ENCODE peak calls at places on chromosomes 4 and X, in ten cellular contexts. One of them, this sample, is unnamed.

GRCh38 chrX:15474058-15474457 is 19.1 kb downstream of the PIR start:
- DNase-seq in suprapubic skin: no peak
- DNase-seq in ovary: no peak
- DNase-seq in sigmoid colon: no peak
- DNase-seq in stomach: no peak
- DNase-seq in transverse colon: no peak
- DNase-seq in A549: no peak
- DNase-seq in K562: no peak
- DNase-seq in tibial nerve: no peak
- DNase-seq in GM12878: no peak
- DNase-seq in this sample: no peak

GRCh38 chr4:46844325-46844917 is 64.6 kb downstream of the COX7B2 start:
- DNase-seq in suprapubic skin: no peak
- DNase-seq in ovary: no peak
- DNase-seq in sigmoid colon: no peak
- DNase-seq in stomach: peak
- DNase-seq in transverse colon: peak
- DNase-seq in A549: peak
- DNase-seq in K562: peak
- DNase-seq in tibial nerve: peak
- DNase-seq in GM12878: peak
- DNase-seq in this sample: no peak

GRCh38 chr4:111174331-111174730 is 551.5 kb upstream of the PITX2 start:
- DNase-seq in suprapubic skin: no peak
- DNase-seq in ovary: no peak
- DNase-seq in sigmoid colon: no peak
- DNase-seq in stomach: no peak
- DNase-seq in transverse colon: no peak
- DNase-seq in A549: no peak
- DNase-seq in K562: no peak
- DNase-seq in tibial nerve: no peak
- DNase-seq in GM12878: no peak
- DNase-seq in this sample: no peak

GRCh38 chr4:56650259-56651070 is 30.6 kb downstream of the HOPX start:
- DNase-seq in suprapubic skin: no peak
- DNase-seq in ovary: no peak
- DNase-seq in sigmoid colon: no peak
- DNase-seq in stomach: no peak
- DNase-seq in transverse colon: no peak
- DNase-seq in A549: no peak
- DNase-seq in K562: no peak
- DNase-seq in tibial nerve: no peak
- DNase-seq in GM12878: no peak
- DNase-seq in this sample: no peak

GRCh38 chr4:2437475-2438215 is 18.9 kb downstream of the CFAP99 start:
- DNase-seq in suprapubic skin: no peak
- DNase-seq in ovary: no peak
- DNase-seq in sigmoid colon: no peak
- DNase-seq in stomach: no peak
- DNase-seq in transverse colon: no peak
- DNase-seq in A549: no peak
- DNase-seq in K562: no peak
- DNase-seq in tibial nerve: no peak
- DNase-seq in GM12878: no peak
- DNase-seq in this sample: no peak

GRCh38 chrX:16445166-16445752 is 204.7 kb upstream of the S100G start:
- DNase-seq in suprapubic skin: no peak
- DNase-seq in ovary: no peak
- DNase-seq in sigmoid colon: no peak
- DNase-seq in stomach: peak
- DNase-seq in transverse colon: peak
- DNase-seq in A549: peak
- DNase-seq in K562: peak
- DNase-seq in tibial nerve: peak
- DNase-seq in GM12878: no peak
- DNase-seq in this sample: peak

GRCh38 chrX:150508461-150509367 is 59.7 kb upstream of the MTM1 start:
- DNase-seq in suprapubic skin: peak
- DNase-seq in ovary: peak
- DNase-seq in sigmoid colon: peak
- DNase-seq in stomach: peak
- DNase-seq in transverse colon: peak
- DNase-seq in A549: no peak
- DNase-seq in K562: no peak
- DNase-seq in tibial nerve: peak
- DNase-seq in GM12878: no peak
- DNase-seq in this sample: peak

GRCh38 chr4:7960017-7960789 is 20.5 kb upstream of the AFAP1 start:
- DNase-seq in suprapubic skin: no peak
- DNase-seq in ovary: no peak
- DNase-seq in sigmoid colon: peak
- DNase-seq in stomach: no peak
- DNase-seq in transverse colon: no peak
- DNase-seq in A549: no peak
- DNase-seq in K562: no peak
- DNase-seq in tibial nerve: no peak
- DNase-seq in GM12878: no peak
- DNase-seq in this sample: no peak

GRCh38 chr4:25654971-25655963 is at the start of gene SLC34A2:
- DNase-seq in suprapubic skin: no peak
- DNase-seq in ovary: no peak
- DNase-seq in sigmoid colon: no peak
- DNase-seq in stomach: peak
- DNase-seq in transverse colon: peak
- DNase-seq in A549: no peak
- DNase-seq in K562: no peak
- DNase-seq in tibial nerve: no peak
- DNase-seq in GM12878: no peak
- DNase-seq in this sample: peak

GRCh38 chr4:3518511-3518880 is 13.7 kb downstream of the LRPAP1 start:
- DNase-seq in suprapubic skin: peak
- DNase-seq in ovary: peak
- DNase-seq in sigmoid colon: peak
- DNase-seq in stomach: no peak
- DNase-seq in transverse colon: peak
- DNase-seq in A549: no peak
- DNase-seq in K562: no peak
- DNase-seq in tibial nerve: no peak
- DNase-seq in GM12878: no peak
- DNase-seq in this sample: peak

GRCh38 chrX:38172596-38172995 is 48.1 kb downstream of the SRPX start:
- DNase-seq in suprapubic skin: no peak
- DNase-seq in ovary: no peak
- DNase-seq in sigmoid colon: no peak
- DNase-seq in stomach: no peak
- DNase-seq in transverse colon: no peak
- DNase-seq in A549: no peak
- DNase-seq in K562: no peak
- DNase-seq in tibial nerve: no peak
- DNase-seq in GM12878: no peak
- DNase-seq in this sample: no peak

GRCh38 chrX:4550018-4550417 is 836.6 kb upstream of the PRKX start:
- DNase-seq in suprapubic skin: no peak
- DNase-seq in ovary: no peak
- DNase-seq in sigmoid colon: no peak
- DNase-seq in stomach: no peak
- DNase-seq in transverse colon: no peak
- DNase-seq in A549: no peak
- DNase-seq in K562: no peak
- DNase-seq in tibial nerve: no peak
- DNase-seq in GM12878: no peak
- DNase-seq in this sample: no peak

GRCh38 chr4:121071640-121072037 is 696 bp downstream of the NDNF start:
- DNase-seq in suprapubic skin: no peak
- DNase-seq in ovary: no peak
- DNase-seq in sigmoid colon: no peak
- DNase-seq in stomach: no peak
- DNase-seq in transverse colon: peak
- DNase-seq in A549: no peak
- DNase-seq in K562: no peak
- DNase-seq in tibial nerve: no peak
- DNase-seq in GM12878: no peak
- DNase-seq in this sample: no peak
- H3K4me3 ChIP-seq in suprapubic skin: peak
- H3K4me3 ChIP-seq in ovary: peak
- H3K4me3 ChIP-seq in sigmoid colon: peak
- H3K4me3 ChIP-seq in stomach: peak
- H3K4me3 ChIP-seq in transverse colon: peak
- H3K4me3 ChIP-seq in A549: peak
- H3K4me3 ChIP-seq in K562: no peak
- H3K4me3 ChIP-seq in tibial nerve: peak
- H3K4me3 ChIP-seq in GM12878: no peak
- H3K4me3 ChIP-seq in this sample: peak

GRCh38 chr4:163332526-163333405 is at the start of gene NPY1R:
- DNase-seq in suprapubic skin: peak
- DNase-seq in ovary: peak
- DNase-seq in sigmoid colon: peak
- DNase-seq in stomach: peak
- DNase-seq in transverse colon: peak
- DNase-seq in A549: peak
- DNase-seq in K562: peak
- DNase-seq in tibial nerve: peak
- DNase-seq in GM12878: peak
- DNase-seq in this sample: peak

GRCh38 chr4:163331629-163332360 is 601 bp downstream of the NPY1R start:
- DNase-seq in suprapubic skin: no peak
- DNase-seq in ovary: peak
- DNase-seq in sigmoid colon: no peak
- DNase-seq in stomach: no peak
- DNase-seq in transverse colon: peak
- DNase-seq in A549: peak
- DNase-seq in K562: no peak
- DNase-seq in tibial nerve: no peak
- DNase-seq in GM12878: no peak
- DNase-seq in this sample: peak

GRCh38 chr4:163335384-163335783 is 3.0 kb upstream of the NPY1R start:
- DNase-seq in suprapubic skin: no peak
- DNase-seq in ovary: no peak
- DNase-seq in sigmoid colon: no peak
- DNase-seq in stomach: no peak
- DNase-seq in transverse colon: no peak
- DNase-seq in A549: no peak
- DNase-seq in K562: no peak
- DNase-seq in tibial nerve: no peak
- DNase-seq in GM12878: no peak
- DNase-seq in this sample: no peak

GRCh38 chr4:163330828-163331628 is 1.4 kb downstream of the NPY1R start:
- DNase-seq in suprapubic skin: no peak
- DNase-seq in ovary: no peak
- DNase-seq in sigmoid colon: no peak
- DNase-seq in stomach: no peak
- DNase-seq in transverse colon: peak
- DNase-seq in A549: no peak
- DNase-seq in K562: no peak
- DNase-seq in tibial nerve: no peak
- DNase-seq in GM12878: no peak
- DNase-seq in this sample: no peak
- TF ChIP-seq EP300 in suprapubic skin: no peak
- TF ChIP-seq EP300 in ovary: no peak
- TF ChIP-seq EP300 in sigmoid colon: no peak
- TF ChIP-seq EP300 in stomach: no peak
- TF ChIP-seq EP300 in transverse colon: no peak
- TF ChIP-seq EP300 in A549: no peak
- TF ChIP-seq EP300 in K562: no peak
- TF ChIP-seq EP300 in tibial nerve: no peak
- TF ChIP-seq EP300 in GM12878: no peak
- TF ChIP-seq EP300 in this sample: no peak

DNA sequence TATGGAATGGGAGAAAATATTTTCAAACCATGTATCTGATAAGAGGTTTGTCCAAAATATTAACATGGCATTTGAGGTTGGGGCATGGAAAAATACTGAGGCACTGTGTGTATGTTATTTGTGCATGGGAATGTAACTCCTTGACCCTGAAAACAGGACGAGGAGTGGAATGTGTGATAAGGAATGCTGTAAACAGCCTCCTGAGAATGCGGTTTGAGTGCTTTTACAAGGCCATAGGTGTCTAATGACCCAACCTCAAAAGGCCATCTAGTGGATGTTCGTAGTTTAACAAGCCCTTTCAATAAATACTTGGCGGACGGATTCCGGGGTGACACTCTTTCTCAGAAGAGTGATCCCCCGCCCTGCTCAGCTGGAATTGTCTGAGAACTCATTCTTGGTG is 162.9 kb upstream of the USP9X start:
- DNase-seq in suprapubic skin: no peak
- DNase-seq in ovary: no peak
- DNase-seq in sigmoid colon: no peak
- DNase-seq in stomach: no peak
- DNase-seq in transverse colon: no peak
- DNase-seq in A549: no peak
- DNase-seq in K562: peak
- DNase-seq in tibial nerve: no peak
- DNase-seq in GM12878: no peak
- DNase-seq in this sample: no peak
- TF ChIP-seq CTCF in suprapubic skin: no peak
- TF ChIP-seq CTCF in ovary: no peak
- TF ChIP-seq CTCF in sigmoid colon: no peak
- TF ChIP-seq CTCF in stomach: no peak
- TF ChIP-seq CTCF in transverse colon: peak
- TF ChIP-seq CTCF in A549: no peak
- TF ChIP-seq CTCF in K562: peak
- TF ChIP-seq CTCF in tibial nerve: no peak
- TF ChIP-seq CTCF in GM12878: peak
- TF ChIP-seq CTCF in this sample: peak

DNA sequence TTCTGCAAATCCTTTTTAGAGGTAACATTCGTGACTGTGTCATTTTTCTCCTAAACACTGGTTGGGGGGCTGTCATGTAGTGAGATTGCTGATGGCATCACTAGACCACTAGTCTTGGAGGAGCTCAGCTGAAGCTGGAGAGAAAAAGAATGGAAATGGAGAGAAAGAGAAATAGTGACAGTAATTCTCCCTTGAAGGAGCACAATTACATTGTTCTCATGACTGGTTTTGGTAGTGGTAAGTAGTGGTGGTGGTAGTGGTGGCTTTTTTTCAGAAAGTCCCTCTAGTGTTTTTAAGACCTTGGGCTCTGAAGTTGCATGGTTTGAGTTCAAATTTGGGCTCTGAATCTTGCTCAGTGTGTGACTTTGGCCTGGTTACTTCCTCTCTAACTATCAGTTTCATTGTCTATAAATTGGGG is 99.8 kb downstream of the LARP7 start:
- DNase-seq in suprapubic skin: no peak
- DNase-seq in ovary: no peak
- DNase-seq in sigmoid colon: no peak
- DNase-seq in stomach: no peak
- DNase-seq in transverse colon: no peak
- DNase-seq in A549: no peak
- DNase-seq in K562: no peak
- DNase-seq in tibial nerve: no peak
- DNase-seq in GM12878: peak
- DNase-seq in this sample: no peak
- H3K4me3 ChIP-seq in suprapubic skin: no peak
- H3K4me3 ChIP-seq in ovary: no peak
- H3K4me3 ChIP-seq in sigmoid colon: no peak
- H3K4me3 ChIP-seq in stomach: no peak
- H3K4me3 ChIP-seq in transverse colon: no peak
- H3K4me3 ChIP-seq in A549: no peak
- H3K4me3 ChIP-seq in K562: no peak
- H3K4me3 ChIP-seq in tibial nerve: no peak
- H3K4me3 ChIP-seq in GM12878: peak
- H3K4me3 ChIP-seq in this sample: no peak

GRCh38 chrX:79623098-79623762 is 256.1 kb upstream of the ITM2A start:
- DNase-seq in suprapubic skin: no peak
- DNase-seq in ovary: no peak
- DNase-seq in sigmoid colon: no peak
- DNase-seq in stomach: no peak
- DNase-seq in transverse colon: no peak
- DNase-seq in A549: no peak
- DNase-seq in K562: no peak
- DNase-seq in tibial nerve: no peak
- DNase-seq in GM12878: no peak
- DNase-seq in this sample: no peak
- TF ChIP-seq EP300 in suprapubic skin: no peak
- TF ChIP-seq EP300 in ovary: no peak
- TF ChIP-seq EP300 in sigmoid colon: no peak
- TF ChIP-seq EP300 in stomach: no peak
- TF ChIP-seq EP300 in transverse colon: no peak
- TF ChIP-seq EP300 in A549: no peak
- TF ChIP-seq EP300 in K562: no peak
- TF ChIP-seq EP300 in tibial nerve: no peak
- TF ChIP-seq EP300 in GM12878: no peak
- TF ChIP-seq EP300 in this sample: no peak